ENCODE peak calls at places on chromosome 20, in four cellular contexts. S is HS-27A, N is left cardiac atrium, E is kidney tubule cell. F is an unnamed sample.

GRCh38 chr20:36852187-36852586 is 23.8 kb upstream of the TLDC2 start:
- DNase-seq in S (no peak), N (no peak), E (no peak), F (no peak)

GRCh38 chr20:3174442-3175263 is 1.3 kb upstream of the LZTS3 start:
- DNase-seq in E (peak; percentile 55), S (no peak), N (no peak), F (no peak)

GRCh38 chr20:11205769-11206362 is 532.1 kb upstream of the JAG1 start:
- DNase-seq in N (no peak), S (no peak), E (no peak), F (no peak)

GRCh38 chr20:62860391-62860923 is 1.2 kb downstream of the TCFL5 start:
- DNase-seq in N (peak; percentile 29), S (no peak), E (peak; percentile 27), F (no peak)

GRCh38 chr20:18715564-18715963 is 98.0 kb upstream of the SCP2D1 start:
- DNase-seq in S (no peak), E (no peak), N (no peak), F (no peak)

GRCh38 chr20:37323985-37324384 is 22.0 kb upstream of the SRC start:
- DNase-seq in N (no peak), S (no peak), E (peak; percentile 22), F (no peak)

GRCh38 chr20:58986968-58987517 is 6.0 kb downstream of the NELFCD start:
- DNase-seq in N (no peak), S (no peak), E (no peak), F (no peak)

GRCh38 chr20:46558511-46558959 is 8.1 kb upstream of the OCSTAMP start:
- DNase-seq in E (peak; percentile 96), S (peak; percentile 57), N (peak; percentile 45), F (no peak)

GRCh38 chr20:58199058-58199457 is 29.4 kb downstream of the ANKRD60 start:
- DNase-seq in E (no peak), N (no peak), S (no peak), F (no peak)

GRCh38 chr20:24350923-24351368 is 118.5 kb upstream of the SYNDIG1 start:
- DNase-seq in S (no peak), E (peak; percentile 2), N (no peak), F (no peak)

GRCh38 chr20:56430471-56430870 is 18.4 kb downstream of the CASS4 start:
- DNase-seq in N (no peak), E (no peak), S (no peak), F (no peak)

GRCh38 chr20:19964289-19965263 is 52.6 kb upstream of the NAA20 start:
- DNase-seq in N (peak; percentile 36), E (peak; percentile 85), S (no peak), F (peak; percentile 53)

GRCh38 chr20:49915118-49915379 is 280 bp downstream of the SPATA2 start:
- DNase-seq in S (no peak), N (no peak), E (no peak), F (no peak)

GRCh38 chr20:50528804-50529351 is 18.7 kb downstream of the PTPN1 start:
- DNase-seq in S (no peak), N (no peak), E (no peak), F (no peak)

GRCh38 chr20:43843965-43844660 is 70.5 kb upstream of the TOX2 start:
- DNase-seq in S (no peak), E (no peak), N (no peak), F (no peak)

F was measured in transverse colon.